ENCODE peak calls at places on chromosomes 12 and 14, in six cellular contexts. One of them, this sample, is unnamed.

GRCh38 chr12:77630341-77630740 is 200.4 kb upstream of the NAV3 start:
- DNase-seq in HCT116: no peak
- DNase-seq in K562: no peak
- DNase-seq in GM12878: no peak
- DNase-seq in HepG2: no peak
- DNase-seq in H1: no peak
- DNase-seq in this sample: no peak

GRCh38 chr12:92528586-92528985 is 174.2 kb upstream of the PLEKHG7 start:
- DNase-seq in HCT116: no peak
- DNase-seq in K562: no peak
- DNase-seq in GM12878: no peak
- DNase-seq in HepG2: no peak
- DNase-seq in H1: no peak
- DNase-seq in this sample: no peak

GRCh38 chr12:50689437-50689836 is 74.5 kb upstream of the ATF1 start:
- DNase-seq in HCT116: no peak
- DNase-seq in K562: no peak
- DNase-seq in GM12878: no peak
- DNase-seq in HepG2: no peak
- DNase-seq in H1: no peak
- DNase-seq in this sample: no peak

GRCh38 chr14:74348735-74349463 is 628 bp downstream of the VRTN start:
- DNase-seq in HCT116: no peak
- DNase-seq in K562: peak; percentile 12
- DNase-seq in GM12878: no peak
- DNase-seq in HepG2: no peak
- DNase-seq in H1: no peak
- DNase-seq in this sample: no peak

GRCh38 chr14:94143239-94143638 is 13.8 kb upstream of the IFI27L2 start:
- DNase-seq in HCT116: peak; percentile 29
- DNase-seq in K562: peak; percentile 19
- DNase-seq in GM12878: no peak
- DNase-seq in HepG2: peak; percentile 28
- DNase-seq in H1: no peak
- DNase-seq in this sample: no peak

GRCh38 chr14:23146423-23146910 is 27.4 kb upstream of the CEBPE start:
- DNase-seq in HCT116: no peak
- DNase-seq in K562: peak; percentile 95
- DNase-seq in GM12878: no peak
- DNase-seq in HepG2: no peak
- DNase-seq in H1: no peak
- DNase-seq in this sample: no peak

GRCh38 chr14:88630565-88630964 is 67.7 kb downstream of the ZC3H14 start:
- DNase-seq in HCT116: no peak
- DNase-seq in K562: peak; percentile 12
- DNase-seq in GM12878: peak; percentile 13
- DNase-seq in HepG2: no peak
- DNase-seq in H1: no peak
- DNase-seq in this sample: no peak

GRCh38 chr12:96170328-96170727 is 23.8 kb upstream of the ELK3 start:
- DNase-seq in HCT116: no peak
- DNase-seq in K562: no peak
- DNase-seq in GM12878: no peak
- DNase-seq in HepG2: no peak
- DNase-seq in H1: no peak
- DNase-seq in this sample: no peak

GRCh38 chr14:92315050-92315785 is 7.7 kb upstream of the SLC24A4 start:
- DNase-seq in HCT116: no peak
- DNase-seq in K562: no peak
- DNase-seq in GM12878: no peak
- DNase-seq in HepG2: no peak
- DNase-seq in H1: no peak
- DNase-seq in this sample: no peak

GRCh38 chr14:45679852-45680251 is 426.9 kb upstream of the MIS18BP1 start:
- DNase-seq in HCT116: peak; percentile 15
- DNase-seq in K562: no peak
- DNase-seq in GM12878: no peak
- DNase-seq in HepG2: no peak
- DNase-seq in H1: no peak
- DNase-seq in this sample: no peak

GRCh38 chr12:58105225-58106119 is 164.1 kb downstream of the ATP23 start:
- DNase-seq in HCT116: no peak
- DNase-seq in K562: no peak
- DNase-seq in GM12878: no peak
- DNase-seq in HepG2: no peak
- DNase-seq in H1: no peak
- DNase-seq in this sample: no peak

GRCh38 chr14:59332727-59333126 is 132.5 kb downstream of the GPR135 start:
- DNase-seq in HCT116: no peak
- DNase-seq in K562: no peak
- DNase-seq in GM12878: no peak
- DNase-seq in HepG2: no peak
- DNase-seq in H1: no peak
- DNase-seq in this sample: no peak

GRCh38 chr12:60072911-60073310 is 477.1 kb downstream of the SLC16A7 start:
- DNase-seq in HCT116: no peak
- DNase-seq in K562: no peak
- DNase-seq in GM12878: no peak
- DNase-seq in HepG2: no peak
- DNase-seq in H1: no peak
- DNase-seq in this sample: no peak

GRCh38 chr12:56190695-56191155 is 1.4 kb upstream of the SMARCC2 start:
- DNase-seq in HCT116: no peak
- DNase-seq in K562: peak; percentile 41
- DNase-seq in GM12878: no peak
- DNase-seq in HepG2: no peak
- DNase-seq in H1: no peak
- DNase-seq in this sample: no peak

GRCh38 chr12:27549801-27550652 is 26.0 kb downstream of the PPFIBP1 start:
- DNase-seq in HCT116: peak; percentile 94
- DNase-seq in K562: peak; percentile 72
- DNase-seq in GM12878: no peak
- DNase-seq in HepG2: peak; percentile 99
- DNase-seq in H1: no peak
- DNase-seq in this sample: peak; percentile 25

GRCh38 chr12:27383429-27384260 is 51.0 kb downstream of the BMAL2 start:
- DNase-seq in HCT116: peak; percentile 61
- DNase-seq in K562: peak; percentile 79
- DNase-seq in GM12878: peak; percentile 43
- DNase-seq in HepG2: peak; percentile 60
- DNase-seq in H1: peak; percentile 38
- DNase-seq in this sample: peak; percentile 96

GRCh38 chr14:79986251-79986650 is 225.1 kb downstream of the DIO2 start:
- DNase-seq in HCT116: no peak
- DNase-seq in K562: no peak
- DNase-seq in GM12878: no peak
- DNase-seq in HepG2: no peak
- DNase-seq in H1: no peak
- DNase-seq in this sample: no peak

GRCh38 chr14:69693145-69693544 is 73.8 kb upstream of the SRSF5 start:
- DNase-seq in HCT116: no peak
- DNase-seq in K562: no peak
- DNase-seq in GM12878: no peak
- DNase-seq in HepG2: no peak
- DNase-seq in H1: no peak
- DNase-seq in this sample: no peak

GRCh38 chr12:65106948-65107347 is 14.2 kb downstream of the WIF1 start:
- DNase-seq in HCT116: no peak
- DNase-seq in K562: no peak
- DNase-seq in GM12878: no peak
- DNase-seq in HepG2: no peak
- DNase-seq in H1: no peak
- DNase-seq in this sample: no peak

GRCh38 chr14:53630336-53630735 is 326.3 kb downstream of the BMP4 start:
- DNase-seq in HCT116: no peak
- DNase-seq in K562: no peak
- DNase-seq in GM12878: no peak
- DNase-seq in HepG2: no peak
- DNase-seq in H1: no peak
- DNase-seq in this sample: no peak

GRCh38 chr12:101165319-101165718 is 44.7 kb downstream of the SLC5A8 start:
- DNase-seq in HCT116: no peak
- DNase-seq in K562: no peak
- DNase-seq in GM12878: no peak
- DNase-seq in HepG2: no peak
- DNase-seq in H1: no peak
- DNase-seq in this sample: no peak

GRCh38 chr12:27841392-27841882 is 61.4 kb upstream of the MANSC4 start:
- DNase-seq in HCT116: peak; percentile 44
- DNase-seq in K562: no peak
- DNase-seq in GM12878: no peak
- DNase-seq in HepG2: no peak
- DNase-seq in H1: no peak
- DNase-seq in this sample: no peak

GRCh38 chr14:58572092-58572853 is 65.5 kb upstream of the DACT1 start:
- DNase-seq in HCT116: no peak
- DNase-seq in K562: no peak
- DNase-seq in GM12878: no peak
- DNase-seq in HepG2: peak; percentile 4
- DNase-seq in H1: no peak
- DNase-seq in this sample: no peak

GRCh38 chr14:101320386-101320785 is 240.9 kb upstream of the DIO3 start:
- DNase-seq in HCT116: no peak
- DNase-seq in K562: no peak
- DNase-seq in GM12878: no peak
- DNase-seq in HepG2: no peak
- DNase-seq in H1: no peak
- DNase-seq in this sample: no peak
- H3K9me3 ChIP-seq in HCT116: peaks cover 17% of the 10 kb centered on the region
- H3K9me3 ChIP-seq in K562: peaks cover 2% of the 10 kb centered on the region
- H3K9me3 ChIP-seq in GM12878: no peaks in the 10 kb centered on the region
- H3K9me3 ChIP-seq in HepG2: peaks cover 33% of the 10 kb centered on the region
- H3K9me3 ChIP-seq in H1: no peaks in the 10 kb centered on the region
- H3K9me3 ChIP-seq in this sample: peaks cover 38% of the 10 kb centered on the region

GRCh38 chr14:75876526-75876925 is 105.3 kb downstream of the TGFB3 start:
- DNase-seq in HCT116: no peak
- DNase-seq in K562: no peak
- DNase-seq in GM12878: no peak
- DNase-seq in HepG2: no peak
- DNase-seq in H1: no peak
- DNase-seq in this sample: no peak

GRCh38 chr14:75880512-75880911 is 101.3 kb downstream of the TGFB3 start:
- DNase-seq in HCT116: no peak
- DNase-seq in K562: peak; percentile 8
- DNase-seq in GM12878: no peak
- DNase-seq in HepG2: no peak
- DNase-seq in H1: no peak
- DNase-seq in this sample: no peak

GRCh38 chr14:75877884-75878283 is 103.9 kb downstream of the TGFB3 start:
- DNase-seq in HCT116: no peak
- DNase-seq in K562: no peak
- DNase-seq in GM12878: no peak
- DNase-seq in HepG2: no peak
- DNase-seq in H1: no peak
- DNase-seq in this sample: no peak

GRCh38 chr14:75877292-75877691 is 104.5 kb downstream of the TGFB3 start:
- DNase-seq in HCT116: no peak
- DNase-seq in K562: no peak
- DNase-seq in GM12878: no peak
- DNase-seq in HepG2: no peak
- DNase-seq in H1: no peak
- DNase-seq in this sample: no peak

GRCh38 chr14:75879031-75879430 is 102.8 kb downstream of the TGFB3 start:
- DNase-seq in HCT116: no peak
- DNase-seq in K562: no peak
- DNase-seq in GM12878: no peak
- DNase-seq in HepG2: no peak
- DNase-seq in H1: no peak
- DNase-seq in this sample: no peak
- TF ChIP-seq ZNF274 in HCT116: no peak
- TF ChIP-seq ZNF274 in K562: no peak
- TF ChIP-seq ZNF274 in GM12878: no peak
- TF ChIP-seq ZNF274 in HepG2: no peak
- TF ChIP-seq ZNF274 in H1: no peak
- TF ChIP-seq ZNF274 in this sample: no peak

GRCh38 chr12:108985750-108986149 is 35.1 kb downstream of the SVOP start:
- DNase-seq in HCT116: no peak
- DNase-seq in K562: no peak
- DNase-seq in GM12878: no peak
- DNase-seq in HepG2: no peak
- DNase-seq in H1: no peak
- DNase-seq in this sample: no peak

GRCh38 chr12:108981835-108982234 is 39.0 kb downstream of the SVOP start:
- DNase-seq in HCT116: no peak
- DNase-seq in K562: no peak
- DNase-seq in GM12878: no peak
- DNase-seq in HepG2: no peak
- DNase-seq in H1: no peak
- DNase-seq in this sample: no peak

GRCh38 chr12:108977360-108977759 is 43.5 kb downstream of the SVOP start:
- DNase-seq in HCT116: no peak
- DNase-seq in K562: no peak
- DNase-seq in GM12878: no peak
- DNase-seq in HepG2: no peak
- DNase-seq in H1: no peak
- DNase-seq in this sample: no peak

GRCh38 chr12:108982621-108983219 is 38.1 kb downstream of the SVOP start:
- DNase-seq in HCT116: no peak
- DNase-seq in K562: no peak
- DNase-seq in GM12878: no peak
- DNase-seq in HepG2: no peak
- DNase-seq in H1: no peak
- DNase-seq in this sample: no peak

GRCh38 chr12:108980831-108981618 is 39.8 kb downstream of the SVOP start:
- DNase-seq in HCT116: no peak
- DNase-seq in K562: no peak
- DNase-seq in GM12878: no peak
- DNase-seq in HepG2: no peak
- DNase-seq in H1: peak; percentile 10
- DNase-seq in this sample: peak; percentile 48
- TF ChIP-seq YY1 in HCT116: no peak
- TF ChIP-seq YY1 in K562: no peak
- TF ChIP-seq YY1 in GM12878: no peak
- TF ChIP-seq YY1 in HepG2: no peak
- TF ChIP-seq YY1 in H1: no peak
- TF ChIP-seq YY1 in this sample: no peak

GRCh38 chr12:124471828-124472227 is 95.6 kb downstream of the NCOR2 start:
- DNase-seq in HCT116: no peak
- DNase-seq in K562: no peak
- DNase-seq in GM12878: no peak
- DNase-seq in HepG2: no peak
- DNase-seq in H1: no peak
- DNase-seq in this sample: no peak

GRCh38 chr12:124472690-124473279 is 94.6 kb downstream of the NCOR2 start:
- DNase-seq in HCT116: no peak
- DNase-seq in K562: no peak
- DNase-seq in GM12878: no peak
- DNase-seq in HepG2: no peak
- DNase-seq in H1: no peak
- DNase-seq in this sample: no peak

GRCh38 chr12:124470806-124471205 is 96.6 kb downstream of the NCOR2 start:
- DNase-seq in HCT116: no peak
- DNase-seq in K562: no peak
- DNase-seq in GM12878: no peak
- DNase-seq in HepG2: no peak
- DNase-seq in H1: no peak
- DNase-seq in this sample: no peak

GRCh38 chr12:124469193-124469888 is 98.1 kb downstream of the NCOR2 start:
- DNase-seq in HCT116: no peak
- DNase-seq in K562: peak; percentile 45
- DNase-seq in GM12878: no peak
- DNase-seq in HepG2: no peak
- DNase-seq in H1: peak; percentile 46
- DNase-seq in this sample: peak; percentile 15

GRCh38 chr12:124470139-124470538 is 97.3 kb downstream of the NCOR2 start:
- DNase-seq in HCT116: no peak
- DNase-seq in K562: no peak
- DNase-seq in GM12878: no peak
- DNase-seq in HepG2: no peak
- DNase-seq in H1: no peak
- DNase-seq in this sample: no peak
- H3K9me3 ChIP-seq in HCT116: peaks cover 19% of the 10 kb centered on the region
- H3K9me3 ChIP-seq in K562: peaks cover 17% of the 10 kb centered on the region
- H3K9me3 ChIP-seq in GM12878: peaks cover 40% of the 10 kb centered on the region
- H3K9me3 ChIP-seq in HepG2: peaks cover 10% of the 10 kb centered on the region
- H3K9me3 ChIP-seq in H1: peaks cover 7% of the 10 kb centered on the region
- H3K9me3 ChIP-seq in this sample: peaks cover 52% of the 10 kb centered on the region

This sample was measured in NT2/D1.